ENCODE peak calls at places on chromosome 5, in four cellular contexts. F is HCT116, H is tibial artery, M is fibroblast of lung. Y is an unnamed sample.

GRCh38 chr5:67476531-67476930 is 279.9 kb upstream of the CD180 start:
- DNase-seq in F (no peak), M (peak), H (no peak), Y (no peak)

GRCh38 chr5:160287378-160288051 is 24.8 kb downstream of the CCNJL start:
- DNase-seq in H (no peak), F (no peak), M (no peak), Y (no peak)

GRCh38 chr5:130871346-130872086 is 293.5 kb downstream of the HINT1 start:
- DNase-seq in M (peak), F (peak), H (peak), Y (no peak)

GRCh38 chr5:73818357-73818756 is 192.4 kb downstream of the ARHGEF28 start:
- DNase-seq in M (no peak), H (no peak), F (no peak), Y (peak)

GRCh38 chr5:150411245-150411979 is 1.3 kb downstream of the CD74 start:
- DNase-seq in M (no peak), F (no peak), H (peak), Y (no peak)

GRCh38 chr5:12623408-12623807 is 719.2 kb upstream of the CTNND2 start:
- DNase-seq in F (no peak), H (no peak), M (no peak), Y (no peak)

GRCh38 chr5:150350524-150351344 is 6.8 kb upstream of the TCOF1 start:
- DNase-seq in H (peak), M (peak), F (peak), Y (peak)

GRCh38 chr5:151079838-151080619 is 805 bp downstream of the TNIP1 start:
- DNase-seq in F (no peak), H (no peak), M (peak), Y (no peak)

GRCh38 chr5:78008356-78008967 is 232.3 kb upstream of the TBCA start:
- DNase-seq in M (peak), H (no peak), F (peak), Y (peak)

DNA sequence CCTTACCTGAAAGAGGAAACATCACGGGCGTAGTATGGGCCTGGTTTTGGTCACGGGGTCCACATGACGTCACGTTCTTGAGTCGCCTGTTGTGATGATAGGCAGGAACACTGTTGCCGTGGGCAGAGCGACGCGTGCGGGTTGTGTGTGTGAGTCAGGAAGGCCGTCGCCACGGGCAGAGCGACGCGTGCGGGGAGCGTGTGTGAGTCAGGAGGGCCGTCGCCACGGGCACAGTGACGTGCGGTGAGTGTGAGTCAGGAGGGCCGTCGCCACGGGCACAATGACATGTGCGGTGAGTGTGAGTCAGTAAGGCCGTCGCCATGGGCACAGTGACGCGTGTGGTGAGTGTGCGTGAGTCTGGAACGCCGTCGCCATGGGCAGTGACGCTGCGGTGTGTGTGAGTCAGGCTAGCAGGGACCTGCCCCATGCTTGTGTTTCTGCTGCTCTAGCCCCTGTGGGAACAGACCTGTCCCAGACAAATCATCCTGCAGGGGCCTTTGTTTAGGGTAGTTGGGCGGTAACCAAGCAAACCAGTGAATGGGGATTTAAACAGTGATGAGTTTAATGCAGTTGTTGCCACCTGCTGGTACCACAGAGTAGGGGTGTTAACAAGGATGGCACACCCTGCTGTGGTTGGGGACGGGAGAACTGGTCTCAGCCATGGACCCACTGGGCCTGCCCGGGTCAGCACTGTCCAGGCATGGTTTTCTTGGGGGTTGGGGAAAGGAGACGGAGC is 19.8 kb downstream of the TRIP13 start:
- DNase-seq in M (peak), H (peak), F (peak), Y (peak)
- H3K4me3 ChIP-seq in M (no peak), H (no peak), F (no peak), Y (no peak)

DNA sequence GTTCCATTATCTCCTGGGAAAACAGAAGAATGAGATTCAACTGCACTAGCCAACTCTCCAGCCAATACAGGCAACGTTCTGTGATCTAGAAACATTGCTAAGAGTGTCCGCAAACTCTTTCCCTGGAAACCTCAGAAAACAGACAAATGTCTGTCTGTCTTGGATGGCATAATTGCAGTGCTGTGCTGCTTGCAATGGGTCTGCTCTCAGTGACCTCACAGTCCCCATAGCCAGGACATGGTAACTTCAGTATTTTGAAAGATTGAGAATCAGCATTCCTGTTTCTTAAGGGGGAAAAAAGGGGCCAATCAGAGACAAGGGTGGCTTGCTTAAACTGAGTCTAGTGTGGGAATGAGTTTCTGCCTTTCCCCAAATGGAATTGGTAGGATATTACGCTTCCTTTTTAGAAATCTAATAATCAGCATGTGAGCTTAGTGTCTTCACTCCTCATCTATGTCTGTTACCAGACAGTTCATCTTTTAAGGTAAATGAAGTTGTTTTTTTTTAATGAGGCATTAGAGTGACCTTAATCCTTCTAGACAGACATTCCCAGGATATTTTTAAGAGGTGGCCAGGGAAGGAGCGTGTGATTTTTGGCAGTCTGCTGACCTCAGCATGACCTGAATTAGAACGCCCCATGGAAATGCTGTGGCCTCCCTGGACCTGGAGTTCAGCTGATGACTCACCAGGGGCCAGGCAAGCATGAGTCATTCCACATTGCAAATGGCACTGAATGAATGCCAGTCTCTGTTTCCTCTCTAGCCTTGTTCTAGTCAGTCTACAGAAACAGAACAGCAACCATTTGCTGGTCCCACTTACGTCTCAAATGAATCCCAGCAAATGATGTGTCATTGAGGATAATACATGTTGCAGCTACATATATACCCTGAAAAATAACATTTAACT is 210.2 kb upstream of the ACTBL2 start:
- DNase-seq in M (peak), F (peak), H (peak), Y (peak)
- H3K4me3 ChIP-seq in M (no peak), F (peak), H (no peak), Y (no peak)

GRCh38 chr5:139651863-139652787 is 4.0 kb downstream of the CXXC5 start:
- DNase-seq in H (peak), F (no peak), M (peak), Y (peak)
- H3K4me3 ChIP-seq in H (peak), F (peak), M (no peak), Y (peak)

GRCh38 chr5:64693636-64694035 is 3.3 kb downstream of the SHISAL2B start:
- DNase-seq in F (no peak), H (no peak), M (no peak), Y (peak)

GRCh38 chr5:64691333-64691732 is 1.0 kb downstream of the SHISAL2B start:
- DNase-seq in M (peak), F (no peak), H (no peak), Y (no peak)

GRCh38 chr5:64690104-64690416 is 243 bp upstream of the SHISAL2B start:
- DNase-seq in M (no peak), F (no peak), H (no peak), Y (no peak)

GRCh38 chr5:64688965-64689364 is 1.3 kb upstream of the SHISAL2B start:
- DNase-seq in M (no peak), H (no peak), F (no peak), Y (no peak)

GRCh38 chr5:64690417-64691151 is at the start of gene SHISAL2B:
- DNase-seq in H (no peak), F (no peak), M (peak), Y (no peak)
- H3K4me3 ChIP-seq in H (peak), F (no peak), M (peak), Y (peak)

GRCh38 chr5:88045931-88046461 is 222.6 kb downstream of the TMEM161B start:
- DNase-seq in M (no peak), H (no peak), F (no peak), Y (no peak)

GRCh38 chr5:88045146-88045545 is 223.5 kb downstream of the TMEM161B start:
- DNase-seq in F (no peak), H (no peak), M (no peak), Y (no peak)

GRCh38 chr5:88049737-88050136 is 218.9 kb downstream of the TMEM161B start:
- DNase-seq in F (no peak), M (no peak), H (no peak), Y (no peak)

GRCh38 chr5:88051148-88051547 is 217.5 kb downstream of the TMEM161B start:
- DNase-seq in M (no peak), F (no peak), H (no peak), Y (no peak)

GRCh38 chr5:88049156-88049555 is 219.5 kb downstream of the TMEM161B start:
- DNase-seq in M (no peak), H (no peak), F (no peak), Y (no peak)
- H3K4me3 ChIP-seq in M (no peak), H (no peak), F (no peak), Y (no peak)

DNA sequence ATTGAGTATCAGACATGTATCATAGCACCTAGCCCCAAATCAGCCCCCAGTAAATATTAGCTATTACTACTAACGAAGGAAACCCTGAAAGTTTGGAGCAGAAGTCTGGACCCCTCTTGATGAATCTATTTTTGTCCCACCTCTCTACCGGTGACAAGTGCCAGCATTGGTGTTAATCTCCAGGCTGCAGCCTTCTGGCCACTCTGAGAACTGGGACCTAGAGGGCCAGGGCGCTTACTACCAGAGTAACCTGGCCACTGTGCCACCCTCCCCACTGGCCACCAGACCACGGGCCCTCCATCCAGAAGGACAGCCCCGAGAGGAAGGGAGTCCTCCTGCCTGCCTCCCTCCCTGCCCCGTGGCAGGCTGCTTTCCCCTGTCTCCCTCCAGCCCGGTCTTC is 349 bp downstream of the KCNMB1 start:
- DNase-seq in F (no peak), M (no peak), H (no peak), Y (no peak)
- H3K4me3 ChIP-seq in F (no peak), M (no peak), H (peak), Y (no peak)